ENCODE peak calls at places on chromosomes 7 and 10, in nine cellular contexts. A, E, K, R, S, C, T, X and Q are unnamed samples.
A peak's percentile ranks its signal among the peaks of the same experiment; 100 is the strongest.

GRCh38 chr10:32144817-32145688 is 88.8 kb upstream of the KIF5B start:
- DNase-seq in A (no peak), E (no peak), K (no peak), R (no peak), S (no peak), C (no peak), T (no peak), X (no peak), Q (no peak)

GRCh38 chr10:90856964-90857634 is 740 bp downstream of the HTR7 start:
- DNase-seq in A (peak; percentile 8), E (no peak), K (no peak), R (no peak), S (peak; percentile 45), C (no peak), T (no peak), X (no peak), Q (no peak)

GRCh38 chr10:117804470-117805011 is 242.2 kb downstream of the RAB11FIP2 start:
- DNase-seq in A (no peak), E (no peak), K (no peak), R (no peak), S (peak; percentile 19), C (no peak), T (no peak), X (no peak), Q (no peak)

GRCh38 chr10:49187950-49188761 is at the start of gene TMEM273:
- DNase-seq in A (no peak), E (peak; percentile 68), K (no peak), R (no peak), S (no peak), C (no peak), T (no peak), X (no peak), Q (no peak)

GRCh38 chr10:16545126-16545736 is 23.6 kb upstream of the C1QL3 start:
- DNase-seq in A (no peak), E (no peak), K (peak; percentile 24), R (no peak), S (peak; percentile 45), C (peak; percentile 30), T (peak; percentile 26), X (no peak), Q (peak; percentile 40)

GRCh38 chr7:123979876-123980275 is 53.0 kb downstream of the TMEM229A start:
- DNase-seq in A (no peak), E (no peak), K (peak; percentile 59), R (no peak), S (no peak), C (no peak), T (peak; percentile 3), X (no peak), Q (no peak)

GRCh38 chr10:131577178-131577555 is 265.6 kb upstream of the TCERG1L start:
- DNase-seq in A (no peak), E (no peak), K (no peak), R (no peak), S (no peak), C (no peak), T (no peak), X (no peak), Q (no peak)

GRCh38 chr7:85103352-85103751 is 83.5 kb downstream of the SEMA3D start:
- DNase-seq in A (no peak), E (no peak), K (no peak), R (no peak), S (peak; percentile 62), C (no peak), T (peak; percentile 20), X (no peak), Q (no peak)

GRCh38 chr10:66926841-66927240 is 1.0 kb downstream of the LRRTM3 start:
- DNase-seq in A (no peak), E (no peak), K (no peak), R (no peak), S (no peak), C (no peak), T (no peak), X (no peak), Q (no peak)

GRCh38 chr10:14093735-14094484 is 236.8 kb downstream of the FRMD4A start:
- DNase-seq in A (no peak), E (no peak), K (peak; percentile 14), R (no peak), S (peak; percentile 74), C (no peak), T (peak; percentile 57), X (no peak), Q (peak; percentile 20)

GRCh38 chr7:46454796-46455195 is 533.7 kb upstream of the IGFBP3 start:
- DNase-seq in A (no peak), E (no peak), K (no peak), R (no peak), S (peak; percentile 19), C (no peak), T (no peak), X (no peak), Q (no peak)

GRCh38 chr10:21398549-21399345 is 126.7 kb downstream of the SKIDA1 start:
- DNase-seq in A (no peak), E (no peak), K (no peak), R (no peak), S (peak; percentile 79), C (no peak), T (peak; percentile 83), X (no peak), Q (no peak)

GRCh38 chr10:133349577-133350011 is 2.4 kb downstream of the PRAP1 start:
- DNase-seq in A (no peak), E (no peak), K (no peak), R (no peak), S (no peak), C (no peak), T (no peak), X (no peak), Q (no peak)

GRCh38 chr10:58781873-58782488 is 269.3 kb downstream of the BICC1 start:
- DNase-seq in A (no peak), E (no peak), K (peak; percentile 43), R (no peak), S (peak; percentile 75), C (no peak), T (peak; percentile 65), X (no peak), Q (no peak)

GRCh38 chr10:97876387-97876786 is 26.7 kb downstream of the GOLGA7B start:
- DNase-seq in A (no peak), E (no peak), K (no peak), R (no peak), S (no peak), C (no peak), T (no peak), X (no peak), Q (no peak)

GRCh38 chr10:99532687-99533495 is at the start of gene NKX2-3:
- DNase-seq in A (no peak), E (no peak), K (no peak), R (no peak), S (peak; percentile 51), C (no peak), T (peak; percentile 77), X (no peak), Q (no peak)